ENCODE peak calls at places on chromosomes 4 and X, in seven cellular contexts. C, F, D, M, Y, S and O are unnamed samples.

GRCh38 chr4:41538017-41538733 is at the start of gene LIMCH1:
- DNase-seq in C (no peak), F (peak; percentile 89), D (no peak), M (peak; percentile 75), Y (no peak), S (no peak), O (peak; percentile 30)

GRCh38 chrX:69066966-69067525 is 98.2 kb downstream of the PJA1 start:
- DNase-seq in C (no peak), F (no peak), D (peak; percentile 34), M (peak; percentile 41), Y (no peak), S (no peak), O (no peak)

GRCh38 chrX:70954871-70955270 is 24.0 kb upstream of the SLC7A3 start:
- DNase-seq in C (no peak), F (no peak), D (no peak), M (no peak), Y (no peak), S (no peak), O (no peak)

GRCh38 chr4:75107703-75108612 is 175.0 kb downstream of the PARM1 start:
- DNase-seq in C (no peak), F (no peak), D (no peak), M (no peak), Y (no peak), S (no peak), O (no peak)

GRCh38 chr4:55393461-55394320 is 2.1 kb upstream of the TMEM165 start:
- DNase-seq in C (peak; percentile 29), F (no peak), D (no peak), M (peak; percentile 47), Y (no peak), S (no peak), O (no peak)

GRCh38 chr4:139501531-139502311 is 47.8 kb downstream of the RAB33B start:
- DNase-seq in C (no peak), F (no peak), D (no peak), M (no peak), Y (no peak), S (no peak), O (no peak)

GRCh38 chr4:97952763-97953162 is 190.5 kb downstream of the STPG2 start:
- DNase-seq in C (no peak), F (no peak), D (no peak), M (no peak), Y (no peak), S (no peak), O (no peak)

GRCh38 chr4:152920768-152921167 is 15.4 kb upstream of the FHDC1 start:
- DNase-seq in C (no peak), F (no peak), D (peak; percentile 15), M (no peak), Y (no peak), S (no peak), O (no peak)

GRCh38 chrX:99938464-99938863 is 471.6 kb downstream of the PCDH19 start:
- DNase-seq in C (no peak), F (no peak), D (no peak), M (no peak), Y (no peak), S (no peak), O (no peak)

GRCh38 chrX:78327370-78328048 is at the start of gene CYSLTR1:
- DNase-seq in C (no peak), F (no peak), D (no peak), M (no peak), Y (peak; percentile 69), S (no peak), O (no peak)

GRCh38 chrX:40855411-40855810 is 120.1 kb upstream of the MED14 start:
- DNase-seq in C (peak; percentile 23), F (no peak), D (peak; percentile 21), M (peak; percentile 80), Y (no peak), S (no peak), O (no peak)

GRCh38 chr4:145956288-145956890 is 17.8 kb upstream of the ZNF827 start:
- DNase-seq in C (no peak), F (no peak), D (peak; percentile 65), M (peak; percentile 51), Y (peak; percentile 82), S (no peak), O (peak; percentile 49)

GRCh38 chrX:72094894-72095293 is 36.8 kb downstream of the RTL5 start:
- DNase-seq in C (peak; percentile 11), F (peak; percentile 55), D (peak; percentile 16), M (peak; percentile 7), Y (peak; percentile 83), S (no peak), O (peak; percentile 30)

GRCh38 chr4:141768954-141769353 is 132.6 kb downstream of the IL15 start:
- DNase-seq in C (no peak), F (no peak), D (peak; percentile 16), M (peak; percentile 90), Y (no peak), S (no peak), O (no peak)

GRCh38 chrX:50049228-50049627 is 126.8 kb downstream of the CLCN5 start:
- DNase-seq in C (no peak), F (no peak), D (no peak), M (no peak), Y (no peak), S (no peak), O (no peak)

GRCh38 chr4:173413043-173413442 is 14.1 kb upstream of the SCRG1 start:
- DNase-seq in C (no peak), F (no peak), D (no peak), M (peak; percentile 50), Y (peak; percentile 16), S (no peak), O (no peak)

GRCh38 chr4:1998296-1998695 is 10.5 kb downstream of the NELFA start:
- DNase-seq in C (no peak), F (no peak), D (peak; percentile 44), M (no peak), Y (no peak), S (no peak), O (no peak)

GRCh38 chrX:44775726-44776125 is 68.1 kb upstream of the DUSP21 start:
- DNase-seq in C (no peak), F (no peak), D (no peak), M (no peak), Y (no peak), S (no peak), O (no peak)

GRCh38 chrX:70433848-70434351 is 10.7 kb upstream of the DLG3 start:
- DNase-seq in C (peak; percentile 11), F (peak; percentile 76), D (peak; percentile 75), M (peak; percentile 58), Y (peak; percentile 92), S (peak; percentile 23), O (peak; percentile 78)

GRCh38 chr4:2009651-2010233 is 968 bp upstream of the NELFA start:
- DNase-seq in C (peak; percentile 58), F (peak; percentile 71), D (peak; percentile 78), M (peak; percentile 57), Y (peak; percentile 86), S (peak; percentile 17), O (peak; percentile 64)

GRCh38 chr4:12050357-12050756 is 621.7 kb upstream of the HS3ST1 start:
- DNase-seq in C (no peak), F (no peak), D (no peak), M (no peak), Y (no peak), S (no peak), O (no peak)

GRCh38 chr4:4394644-4395043 is 7.7 kb downstream of the NSG1 start:
- DNase-seq in C (no peak), F (no peak), D (peak; percentile 68), M (peak; percentile 19), Y (no peak), S (no peak), O (no peak)

GRCh38 chrX:4851534-4851933 is 1138.1 kb upstream of the PRKX start:
- DNase-seq in C (no peak), F (no peak), D (no peak), M (no peak), Y (no peak), S (no peak), O (no peak)

GRCh38 chr4:137635108-137635507 is 102.8 kb upstream of the PCDH18 start:
- DNase-seq in C (no peak), F (no peak), D (no peak), M (peak; percentile 29), Y (no peak), S (no peak), O (no peak)

GRCh38 chr4:87132035-87132434 is 88.4 kb downstream of the KLHL8 start:
- DNase-seq in C (no peak), F (no peak), D (no peak), M (no peak), Y (no peak), S (no peak), O (no peak)

GRCh38 chr4:87865960-87866598 is 33.3 kb downstream of the MEPE start:
- DNase-seq in C (no peak), F (no peak), D (peak; percentile 64), M (peak; percentile 72), Y (no peak), S (no peak), O (no peak)

GRCh38 chrX:1442016-1442665 is 10.6 kb downstream of the ASMTL start:
- DNase-seq in C (no peak), F (no peak), D (no peak), M (no peak), Y (peak; percentile 51), S (no peak), O (peak; percentile 7)

GRCh38 chr4:115851918-115852766 is 738.7 kb upstream of the NDST4 start:
- DNase-seq in C (peak; percentile 28), F (no peak), D (peak; percentile 64), M (no peak), Y (peak; percentile 68), S (no peak), O (peak; percentile 80)

GRCh38 chr4:145034727-145035211 is 63.2 kb downstream of the ANAPC10 start:
- DNase-seq in C (no peak), F (no peak), D (peak; percentile 70), M (peak; percentile 89), Y (no peak), S (no peak), O (no peak)

GRCh38 chrX:19799319-19800182 is 87.8 kb downstream of the SH3KBP1 start:
- DNase-seq in C (peak; percentile 4), F (no peak), D (peak; percentile 57), M (peak; percentile 57), Y (peak; percentile 80), S (no peak), O (peak; percentile 14)

GRCh38 chrX:67524950-67525691 is 18.7 kb upstream of the AR start:
- DNase-seq in C (no peak), F (no peak), D (no peak), M (no peak), Y (no peak), S (no peak), O (no peak)

GRCh38 chr4:1809754-1810502 is 16.8 kb downstream of the FGFR3 start:
- DNase-seq in C (peak; percentile 40), F (peak; percentile 66), D (peak; percentile 90), M (peak; percentile 68), Y (peak; percentile 92), S (no peak), O (peak; percentile 51)